ENCODE peak calls at places on chromosomes 2 and 18, in eight cellular contexts. C is NCI-H510A; E is HEK293T; V is GDM1; B is NCI-H2171; D is neuronal stem cell; F is breast epithelium; H is stimulated activated CD4-positive, alpha-beta T cell treated with anti-CD3 and anti-CD28 coated beads, Interleukin-1b, Interleukin-23, amount 100 ng/mL, for 4 hours. N is an unnamed sample.
A peak's percentile ranks its signal among the peaks of the same experiment; 100 is the strongest.

GRCh38 chr2:26095758-26096157 is 61.9 kb downstream of the RAB10 start:
- DNase-seq in C (no peak), F (no peak), V (no peak), E (no peak), D (no peak), B (no peak), H (no peak), N (no peak)

GRCh38 chr2:215171151-215171550 is 32.7 kb upstream of the ABCA12 start:
- DNase-seq in C (no peak), E (no peak), D (no peak), B (no peak), H (no peak), F (no peak), V (no peak), N (no peak)

GRCh38 chr2:148582679-148583511 is 61.7 kb upstream of the EPC2 start:
- DNase-seq in D (no peak), E (no peak), H (no peak), F (no peak), C (no peak), V (no peak), B (no peak), N (no peak)

GRCh38 chr2:237278593-237278992 is 135.4 kb downstream of the COL6A3 start:
- DNase-seq in H (no peak), B (no peak), V (no peak), F (no peak), E (no peak), C (no peak), D (no peak), N (no peak)

GRCh38 chr18:3455090-3455640 is 5.2 kb downstream of the TGIF1 start:
- DNase-seq in E (no peak), V (no peak), H (no peak), C (no peak), D (no peak), F (no peak), B (no peak), N (no peak)

GRCh38 chr2:78024991-78025390 is 502.8 kb upstream of the LRRTM4 start:
- DNase-seq in B (no peak), D (no peak), H (no peak), C (no peak), F (no peak), E (no peak), V (no peak), N (no peak)

GRCh38 chr2:236661064-236661761 is 91.6 kb downstream of the ACKR3 start:
- DNase-seq in D (peak; percentile 23), V (no peak), F (no peak), H (no peak), E (no peak), C (no peak), B (no peak), N (no peak)

GRCh38 chr18:23784811-23785245 is 95.6 kb downstream of the LAMA3 start:
- DNase-seq in D (no peak), H (no peak), B (no peak), F (no peak), V (no peak), E (peak; percentile 30), C (no peak), N (no peak)

GRCh38 chr2:169961911-169962310 is 134.7 kb downstream of the UBR3 start:
- DNase-seq in F (no peak), C (no peak), V (no peak), H (no peak), B (no peak), E (no peak), D (no peak), N (peak; percentile 22)

GRCh38 chr18:70359071-70359470 is 70.2 kb downstream of the SOCS6 start:
- DNase-seq in H (no peak), V (no peak), F (no peak), D (no peak), E (no peak), B (no peak), C (no peak), N (no peak)

GRCh38 chr2:175981546-175981945 is 20.5 kb downstream of the LNPK start:
- DNase-seq in F (no peak), E (no peak), B (no peak), D (no peak), V (no peak), C (no peak), H (no peak), N (no peak)

GRCh38 chr2:120338015-120338414 is 7.9 kb upstream of the INHBB start:
- DNase-seq in B (no peak), E (no peak), D (no peak), C (no peak), H (no peak), F (no peak), V (no peak), N (no peak)

N was measured in right lobe of liver.